ENCODE peak calls at places on chromosomes 12 and 14, in eight cellular contexts. X is T-helper 1 cell; Y is NCI-H2081; F is BJ; M is activated CD4-positive, alpha-beta T cell treated with anti-CD3 and anti-CD28 coated beads, Interleukin-2, amount 10 ng/mL, durations not matched to agents 7 days and 5 days; K is left cardiac atrium; V is tibial artery; R is stimulated activated CD4-positive, alpha-beta T cell treated with anti-CD3 and anti-CD28 coated beads, Interleukin-1b, Interleukin-23, amount 100 ng/mL, for 24 hours. P is an unnamed sample.

GRCh38 chr12:104213952-104214351 is 1.6 kb upstream of the TXNRD1 start:
- DNase-seq in X (no peak), Y (peak; percentile 23), F (peak; percentile 98), M (no peak), K (no peak), V (no peak), R (no peak), P (no peak)

GRCh38 chr14:59020382-59020781 is 168.1 kb upstream of the DAAM1 start:
- DNase-seq in X (no peak), Y (peak; percentile 2), F (no peak), M (no peak), K (no peak), V (no peak), R (no peak), P (no peak)

GRCh38 chr12:51863921-51864700 is 15.6 kb upstream of the FIGNL2 start:
- DNase-seq in X (no peak), Y (peak; percentile 32), F (no peak), M (no peak), K (no peak), V (no peak), R (no peak), P (no peak)

GRCh38 chr12:59650594-59651229 is 54.9 kb downstream of the SLC16A7 start:
- DNase-seq in X (no peak), Y (peak; percentile 28), F (no peak), M (no peak), K (no peak), V (no peak), R (no peak), P (no peak)

GRCh38 chr12:109393437-109394345 is 46.0 kb downstream of the MYO1H start:
- DNase-seq in X (no peak), Y (peak; percentile 55), F (no peak), M (peak; percentile 43), K (no peak), V (no peak), R (no peak), P (peak; percentile 59)

GRCh38 chr12:90061834-90062233 is 353.2 kb upstream of the ATP2B1 start:
- DNase-seq in X (no peak), Y (no peak), F (no peak), M (no peak), K (no peak), V (no peak), R (no peak), P (no peak)

GRCh38 chr12:123546281-123546680 is 12.8 kb upstream of the RILPL1 start:
- DNase-seq in X (no peak), Y (no peak), F (no peak), M (no peak), K (no peak), V (no peak), R (no peak), P (no peak)

GRCh38 chr12:43098078-43098477 is 453.9 kb downstream of the ADAMTS20 start:
- DNase-seq in X (no peak), Y (peak; percentile 6), F (no peak), M (no peak), K (no peak), V (no peak), R (no peak), P (no peak)

GRCh38 chr12:27367078-27367477 is 34.4 kb downstream of the BMAL2 start:
- DNase-seq in X (no peak), Y (no peak), F (no peak), M (no peak), K (no peak), V (no peak), R (no peak), P (no peak)